ENCODE peak calls at places on chromosomes 3 and 15, in eight cellular contexts. A is SHP77 treated with DMSO at 0.1 percent for 48 hours; I is T-helper 1 cell; T is HEK293T; S is HT-29; R is dorsolateral prefrontal cortex; N is effector CD4-positive, alpha-beta T cell; Q is iPS-NIHi11. M is an unnamed sample.

GRCh38 chr3:114609952-114610351 is 316.1 kb downstream of the TIGIT start:
- DNase-seq in Q (no peak), N (no peak), A (no peak), S (no peak), I (no peak), R (no peak), T (no peak), M (no peak)

GRCh38 chr15:61653110-61653509 is 407.1 kb downstream of the VPS13C start:
- DNase-seq in Q (no peak), S (no peak), A (no peak), T (no peak), I (no peak), R (no peak), N (no peak), M (no peak)

GRCh38 chr15:81411056-81411455 is 37.0 kb upstream of the TMC3 start:
- DNase-seq in R (no peak), S (peak; percentile 15), I (no peak), T (no peak), Q (peak; percentile 17), A (no peak), N (no peak), M (no peak)

GRCh38 chr3:43531835-43532234 is 90.0 kb downstream of the ANO10 start:
- DNase-seq in S (no peak), A (no peak), N (no peak), Q (no peak), I (no peak), R (no peak), T (no peak), M (peak; percentile 28)

GRCh38 chr3:53803816-53804545 is 42.2 kb downstream of the CHDH start:
- DNase-seq in R (no peak), I (no peak), T (no peak), S (no peak), Q (no peak), A (no peak), N (no peak), M (no peak)

GRCh38 chr3:148147896-148148295 is 549.8 kb upstream of the AGTR1 start:
- DNase-seq in Q (no peak), I (no peak), S (no peak), A (no peak), R (no peak), N (no peak), T (no peak), M (no peak)

GRCh38 chr3:8768364-8769087 is 887 bp downstream of the OXTR start:
- DNase-seq in R (no peak), Q (peak; percentile 30), A (no peak), I (no peak), S (no peak), N (no peak), T (no peak), M (no peak)

GRCh38 chr3:60096403-60096802 is 1046.6 kb upstream of the CFAP20DC start:
- DNase-seq in I (no peak), T (no peak), R (no peak), S (no peak), N (no peak), Q (no peak), A (no peak), M (no peak)

GRCh38 chr15:69092159-69092558 is 68.3 kb upstream of the GLCE start:
- DNase-seq in T (no peak), I (no peak), R (no peak), S (peak; percentile 57), A (no peak), N (no peak), Q (no peak), M (no peak)

GRCh38 chr15:73317651-73318462 is 50.9 kb downstream of the HCN4 start:
- DNase-seq in S (no peak), N (no peak), R (no peak), T (no peak), A (no peak), I (no peak), Q (no peak), M (no peak)

GRCh38 chr3:190217081-190217480 is 96.4 kb upstream of the P3H2 start:
- DNase-seq in S (peak; percentile 31), T (no peak), N (no peak), I (no peak), Q (no peak), R (no peak), A (no peak), M (no peak)

GRCh38 chr3:34022147-34022546 is 223.7 kb downstream of the PDCD6IP start:
- DNase-seq in I (no peak), T (no peak), S (no peak), A (no peak), R (no peak), Q (no peak), N (no peak), M (no peak)

GRCh38 chr3:17557749-17558463 is 184.5 kb downstream of the TBC1D5 start:
- DNase-seq in R (no peak), I (no peak), N (no peak), Q (no peak), S (no peak), A (no peak), T (no peak), M (no peak)

GRCh38 chr3:194395767-194396527 is 3.1 kb downstream of the GP5 start:
- DNase-seq in S (no peak), A (no peak), I (peak; percentile 40), R (no peak), T (no peak), N (peak; percentile 6), Q (peak; percentile 64), M (no peak)

GRCh38 chr3:157231071-157231470 is 71.1 kb upstream of the CCNL1 start:
- DNase-seq in R (no peak), Q (no peak), S (no peak), I (no peak), A (no peak), N (no peak), T (no peak), M (no peak)